ENCODE peak calls at places on chromosomes 1 and 21, in six cellular contexts. M is IMR-90, G is H1, C is mesenchymal stem cell, P is trophoblast cell, H is H9. O is an unnamed sample.

GRCh38 chr1:190376067-190376466 is 101.6 kb downstream of the BRINP3 start:
- DNase-seq in M (no peak), G (no peak), C (no peak), P (no peak), H (no peak), O (no peak)

GRCh38 chr1:230104395-230105244 is 37.6 kb downstream of the GALNT2 start:
- DNase-seq in M (peak; percentile 100), G (no peak), C (peak; percentile 99), P (peak; percentile 99), H (peak; percentile 56), O (no peak)

GRCh38 chr21:33383056-33383888 is 19.9 kb upstream of the IFNGR2 start:
- DNase-seq in M (peak; percentile 94), G (no peak), C (peak; percentile 98), P (peak; percentile 99), H (peak; percentile 45), O (no peak)

GRCh38 chr1:30028939-30029338 is 694.4 kb downstream of the MATN1 start:
- DNase-seq in M (no peak), G (peak; percentile 29), C (no peak), P (no peak), H (no peak), O (no peak)

GRCh38 chr1:12761781-12762180 is 11.8 kb upstream of the PRAMEF12 start:
- DNase-seq in M (no peak), G (no peak), C (no peak), P (no peak), H (no peak), O (no peak)

GRCh38 chr21:26769613-26770188 is 75.5 kb downstream of the ADAMTS1 start:
- DNase-seq in M (peak; percentile 73), G (no peak), C (peak; percentile 62), P (peak; percentile 67), H (no peak), O (no peak)

GRCh38 chr1:1337793-1338147 is 6.7 kb downstream of the TAS1R3 start:
- DNase-seq in M (no peak), G (peak; percentile 87), C (no peak), P (peak; percentile 40), H (peak; percentile 73), O (no peak)

GRCh38 chr1:245155186-245156040 is 628 bp downstream of the KIF26B start:
- DNase-seq in M (peak; percentile 15), G (peak; percentile 75), C (peak; percentile 74), P (peak; percentile 76), H (peak; percentile 49), O (peak; percentile 33)

GRCh38 chr21:37787456-37787855 is 128.8 kb downstream of the KCNJ6 start:
- DNase-seq in M (peak; percentile 93), G (no peak), C (peak; percentile 87), P (peak; percentile 19), H (no peak), O (no peak)

GRCh38 chr1:17587693-17588047 is 48.2 kb downstream of the ARHGEF10L start:
- DNase-seq in M (peak; percentile 68), G (no peak), C (peak; percentile 76), P (peak; percentile 75), H (peak; percentile 80), O (no peak)

GRCh38 chr1:236020359-236021000 is 44.4 kb downstream of the NID1 start:
- DNase-seq in M (no peak), G (no peak), C (no peak), P (peak; percentile 58), H (no peak), O (no peak)

GRCh38 chr1:173479649-173480048 is 2.5 kb downstream of the PRDX6 start:
- DNase-seq in M (peak; percentile 32), G (no peak), C (peak; percentile 45), P (peak; percentile 14), H (no peak), O (no peak)

GRCh38 chr1:191022856-191023255 is 545.2 kb upstream of the BRINP3 start:
- DNase-seq in M (peak; percentile 57), G (no peak), C (no peak), P (no peak), H (no peak), O (no peak)

GRCh38 chr1:69523032-69523431 is 44.7 kb upstream of the LRRC7 start:
- DNase-seq in M (peak; percentile 87), G (no peak), C (peak; percentile 90), P (peak; percentile 28), H (no peak), O (no peak)

GRCh38 chr1:213987876-213988638 is at the start of gene PROX1:
- DNase-seq in M (peak; percentile 87), G (peak; percentile 82), C (peak; percentile 89), P (peak; percentile 62), H (peak; percentile 93), O (peak; percentile 83)

GRCh38 chr21:16794944-16795343 is 717.9 kb upstream of the CXADR start:
- DNase-seq in M (peak; percentile 95), G (no peak), C (peak; percentile 81), P (peak; percentile 59), H (no peak), O (no peak)

GRCh38 chr21:35281946-35282345 is 232.8 kb upstream of the RUNX1 start:
- DNase-seq in M (no peak), G (no peak), C (no peak), P (peak; percentile 7), H (no peak), O (no peak)

GRCh38 chr21:29091032-29091431 is 17.6 kb upstream of the CCT8 start:
- DNase-seq in M (peak; percentile 84), G (no peak), C (peak; percentile 76), P (peak; percentile 87), H (no peak), O (no peak)

GRCh38 chr21:44018813-44019567 is 6.9 kb downstream of the TRAPPC10 start:
- DNase-seq in M (no peak), G (no peak), C (no peak), P (no peak), H (no peak), O (no peak)

GRCh38 chr1:198729195-198729863 is 90.5 kb downstream of the PTPRC start:
- DNase-seq in M (no peak), G (no peak), C (no peak), P (no peak), H (no peak), O (no peak)
- H3K23ac ChIP-seq in M (no peak overlapping the region), G (no peak overlapping the region), C (no peak overlapping the region), P (no peak overlapping the region), H (no peak overlapping the region), O (no peak overlapping the region)

GRCh38 chr1:206555473-206555935 is 48.2 kb downstream of the RASSF5 start:
- DNase-seq in M (no peak), G (no peak), C (no peak), P (no peak), H (peak; percentile 37), O (no peak)
- H3K4me1 ChIP-seq in M (peaks cover 4% of the 10 kb centered on the region), G (peaks cover 5% of the 10 kb centered on the region), C (peaks cover 13% of the 10 kb centered on the region), P (peaks cover 9% of the 10 kb centered on the region), H (no peaks in the 10 kb centered on the region), O (peaks cover 14% of the 10 kb centered on the region)

GRCh38 chr1:248670003-248670402 is 14.7 kb upstream of the OR2T27 start:
- DNase-seq in M (no peak), G (no peak), C (no peak), P (no peak), H (no peak), O (no peak)
- H3K9me3 ChIP-seq in M (peaks cover 7% of the 10 kb centered on the region), G (peaks cover 25% of the 10 kb centered on the region), C (peaks cover 31% of the 10 kb centered on the region), P (peaks cover 9% of the 10 kb centered on the region), H (peaks cover 50% of the 10 kb centered on the region), O (peaks cover 6% of the 10 kb centered on the region)

GRCh38 chr1:157025856-157026255 is 19.7 kb downstream of the ARHGEF11 start:
- DNase-seq in M (peak; percentile 43), G (no peak), C (no peak), P (peak; percentile 12), H (no peak), O (no peak)

GRCh38 chr1:157025321-157025720 is 20.2 kb downstream of the ARHGEF11 start:
- DNase-seq in M (no peak), G (no peak), C (no peak), P (no peak), H (no peak), O (no peak)

GRCh38 chr1:157019457-157019856 is 26.1 kb downstream of the ARHGEF11 start:
- DNase-seq in M (no peak), G (no peak), C (no peak), P (no peak), H (no peak), O (no peak)

DNA sequence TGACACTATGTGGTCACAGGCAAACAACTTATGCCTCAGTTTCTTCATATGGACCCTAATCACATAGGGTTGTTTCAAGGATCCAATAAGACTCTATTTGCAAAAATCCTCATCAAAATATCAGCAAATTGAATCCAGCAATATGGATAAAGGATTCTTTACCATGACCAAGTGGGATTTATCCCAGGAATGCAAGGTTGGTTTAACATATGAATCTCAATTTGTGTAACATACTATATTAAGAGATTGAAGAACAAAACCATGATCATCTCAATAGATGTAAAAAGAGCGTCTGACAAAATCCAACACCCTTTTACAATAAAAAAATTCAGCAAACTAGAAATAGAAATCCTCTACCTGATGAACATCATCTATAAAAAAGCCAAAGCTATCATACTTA is 23.9 kb downstream of the ARHGEF11 start:
- DNase-seq in M (no peak), G (no peak), C (no peak), P (no peak), H (no peak), O (no peak)
- H3K23ac ChIP-seq in M (no peak overlapping the region), G (no peak overlapping the region), C (no peak overlapping the region), P (no peak overlapping the region), H (no peak overlapping the region), O (no peak overlapping the region)

GRCh38 chr1:150553392-150554085 is 4.3 kb downstream of the ADAMTSL4 start:
- DNase-seq in M (no peak), G (no peak), C (peak; percentile 25), P (no peak), H (peak; percentile 20), O (no peak)
- H3K4me1 ChIP-seq in M (peaks cover 26% of the 10 kb centered on the region), G (peaks cover 6% of the 10 kb centered on the region), C (peaks cover 32% of the 10 kb centered on the region), P (peaks cover 42% of the 10 kb centered on the region), H (peaks cover 3% of the 10 kb centered on the region), O (peaks cover 12% of the 10 kb centered on the region)

GRCh38 chr1:177517556-177517955 is 346.8 kb downstream of the BRINP2 start:
- DNase-seq in M (peak; percentile 24), G (no peak), C (peak; percentile 47), P (peak; percentile 90), H (no peak), O (no peak)
- H3K9me3 ChIP-seq in M (no peaks in the 10 kb centered on the region), G (no peaks in the 10 kb centered on the region), C (no peaks in the 10 kb centered on the region), P (no peaks in the 10 kb centered on the region), H (no peaks in the 10 kb centered on the region), O (no peaks in the 10 kb centered on the region)

GRCh38 chr21:17821121-17821520 is 2.0 kb upstream of the C21orf91 start:
- DNase-seq in M (no peak), G (no peak), C (no peak), P (peak; percentile 90), H (no peak), O (no peak)
- H3K23ac ChIP-seq in M (no peak overlapping the region), G (no peak overlapping the region), C (no peak overlapping the region), P (no peak overlapping the region), H (no peak overlapping the region), O (no peak overlapping the region)

O was measured in neuronal stem cell.